ENCODE peak calls at places on chromosome 3, in eight cellular contexts. One of them, this sample, is unnamed.

GRCh38 chr3:183085634-183086390 is 13.5 kb downstream of the MCCC1 start:
- DNase-seq in cardiac muscle cell: peak
- DNase-seq in GM12865: peak
- DNase-seq in spleen: peak
- DNase-seq in brain microvascular endothelial cell: peak
- DNase-seq in neural progenitor cell: peak
- DNase-seq in keratinocyte: no peak
- DNase-seq in left lung: peak
- DNase-seq in this sample: peak

GRCh38 chr3:188358787-188359493 is 205.0 kb downstream of the LPP start:
- DNase-seq in GM12865: peak
- DNase-seq in keratinocyte: no peak
- DNase-seq in left lung: no peak
- DNase-seq in neural progenitor cell: no peak
- DNase-seq in brain microvascular endothelial cell: no peak
- DNase-seq in cardiac muscle cell: no peak
- DNase-seq in spleen: no peak
- DNase-seq in this sample: peak

GRCh38 chr3:131688370-131688769 is 185.6 kb upstream of the MRPL3 start:
- DNase-seq in GM12865: no peak
- DNase-seq in spleen: no peak
- DNase-seq in left lung: no peak
- DNase-seq in brain microvascular endothelial cell: no peak
- DNase-seq in keratinocyte: peak
- DNase-seq in cardiac muscle cell: no peak
- DNase-seq in neural progenitor cell: no peak
- DNase-seq in this sample: no peak

GRCh38 chr3:64648927-64649906 is 38.6 kb downstream of the ADAMTS9 start:
- DNase-seq in brain microvascular endothelial cell: no peak
- DNase-seq in GM12865: no peak
- DNase-seq in cardiac muscle cell: no peak
- DNase-seq in spleen: no peak
- DNase-seq in left lung: no peak
- DNase-seq in keratinocyte: no peak
- DNase-seq in neural progenitor cell: no peak
- DNase-seq in this sample: no peak

GRCh38 chr3:143644370-143645089 is 203.7 kb downstream of the SLC9A9 start:
- DNase-seq in keratinocyte: peak
- DNase-seq in neural progenitor cell: peak
- DNase-seq in left lung: peak
- DNase-seq in GM12865: peak
- DNase-seq in brain microvascular endothelial cell: peak
- DNase-seq in cardiac muscle cell: peak
- DNase-seq in spleen: no peak
- DNase-seq in this sample: peak

GRCh38 chr3:143192193-143192592 is 72.6 kb downstream of the CHST2 start:
- DNase-seq in cardiac muscle cell: no peak
- DNase-seq in left lung: no peak
- DNase-seq in neural progenitor cell: no peak
- DNase-seq in brain microvascular endothelial cell: no peak
- DNase-seq in spleen: no peak
- DNase-seq in keratinocyte: no peak
- DNase-seq in GM12865: no peak
- DNase-seq in this sample: no peak

GRCh38 chr3:56928379-56929068 is 126.8 kb upstream of the ARHGEF3 start:
- DNase-seq in left lung: no peak
- DNase-seq in spleen: no peak
- DNase-seq in cardiac muscle cell: no peak
- DNase-seq in brain microvascular endothelial cell: peak
- DNase-seq in neural progenitor cell: peak
- DNase-seq in GM12865: no peak
- DNase-seq in keratinocyte: no peak
- DNase-seq in this sample: peak

GRCh38 chr3:45199837-45200648 is 26.0 kb downstream of the TMEM158 start:
- DNase-seq in cardiac muscle cell: no peak
- DNase-seq in spleen: no peak
- DNase-seq in brain microvascular endothelial cell: peak
- DNase-seq in neural progenitor cell: no peak
- DNase-seq in keratinocyte: peak
- DNase-seq in left lung: no peak
- DNase-seq in GM12865: no peak
- DNase-seq in this sample: no peak

GRCh38 chr3:17030438-17030837 is 145.7 kb downstream of the PLCL2 start:
- DNase-seq in neural progenitor cell: no peak
- DNase-seq in cardiac muscle cell: no peak
- DNase-seq in spleen: no peak
- DNase-seq in GM12865: peak
- DNase-seq in keratinocyte: no peak
- DNase-seq in brain microvascular endothelial cell: no peak
- DNase-seq in left lung: no peak
- DNase-seq in this sample: no peak

GRCh38 chr3:98800401-98800800 is 37.3 kb downstream of the ST3GAL6 start:
- DNase-seq in keratinocyte: no peak
- DNase-seq in neural progenitor cell: no peak
- DNase-seq in brain microvascular endothelial cell: no peak
- DNase-seq in cardiac muscle cell: no peak
- DNase-seq in spleen: no peak
- DNase-seq in left lung: no peak
- DNase-seq in GM12865: no peak
- DNase-seq in this sample: no peak

GRCh38 chr3:21718161-21718765 is 32.7 kb downstream of the ZNF385D start:
- DNase-seq in spleen: no peak
- DNase-seq in keratinocyte: no peak
- DNase-seq in neural progenitor cell: no peak
- DNase-seq in left lung: no peak
- DNase-seq in cardiac muscle cell: no peak
- DNase-seq in brain microvascular endothelial cell: peak
- DNase-seq in GM12865: no peak
- DNase-seq in this sample: no peak

GRCh38 chr3:128317101-128317697 is 149.5 kb downstream of the DNAJB8 start:
- DNase-seq in spleen: no peak
- DNase-seq in GM12865: no peak
- DNase-seq in neural progenitor cell: no peak
- DNase-seq in cardiac muscle cell: no peak
- DNase-seq in keratinocyte: no peak
- DNase-seq in left lung: no peak
- DNase-seq in brain microvascular endothelial cell: no peak
- DNase-seq in this sample: no peak

GRCh38 chr3:53845103-53845880 is 927 bp downstream of the CHDH start:
- DNase-seq in GM12865: peak
- DNase-seq in left lung: no peak
- DNase-seq in neural progenitor cell: peak
- DNase-seq in spleen: no peak
- DNase-seq in brain microvascular endothelial cell: peak
- DNase-seq in keratinocyte: no peak
- DNase-seq in cardiac muscle cell: peak
- DNase-seq in this sample: no peak

GRCh38 chr3:35679409-35680080 is 40.2 kb downstream of the ARPP21 start:
- DNase-seq in spleen: no peak
- DNase-seq in brain microvascular endothelial cell: no peak
- DNase-seq in left lung: no peak
- DNase-seq in cardiac muscle cell: no peak
- DNase-seq in neural progenitor cell: no peak
- DNase-seq in keratinocyte: no peak
- DNase-seq in GM12865: no peak
- DNase-seq in this sample: no peak

GRCh38 chr3:37029516-37030163 is 36.3 kb downstream of the MLH1 start:
- DNase-seq in neural progenitor cell: no peak
- DNase-seq in left lung: no peak
- DNase-seq in spleen: no peak
- DNase-seq in keratinocyte: no peak
- DNase-seq in GM12865: no peak
- DNase-seq in brain microvascular endothelial cell: no peak
- DNase-seq in cardiac muscle cell: no peak
- DNase-seq in this sample: no peak

GRCh38 chr3:13018039-13018431 is 55.2 kb downstream of the IQSEC1 start:
- DNase-seq in spleen: peak
- DNase-seq in neural progenitor cell: peak
- DNase-seq in brain microvascular endothelial cell: no peak
- DNase-seq in left lung: no peak
- DNase-seq in keratinocyte: no peak
- DNase-seq in GM12865: no peak
- DNase-seq in cardiac muscle cell: no peak
- DNase-seq in this sample: no peak

GRCh38 chr3:115800489-115801080 is 177.3 kb downstream of the GAP43 start:
- DNase-seq in brain microvascular endothelial cell: peak
- DNase-seq in GM12865: no peak
- DNase-seq in cardiac muscle cell: no peak
- DNase-seq in neural progenitor cell: no peak
- DNase-seq in spleen: no peak
- DNase-seq in keratinocyte: no peak
- DNase-seq in left lung: no peak
- DNase-seq in this sample: no peak

GRCh38 chr3:115804722-115805121 is 181.4 kb downstream of the GAP43 start:
- DNase-seq in neural progenitor cell: no peak
- DNase-seq in keratinocyte: no peak
- DNase-seq in cardiac muscle cell: no peak
- DNase-seq in GM12865: no peak
- DNase-seq in brain microvascular endothelial cell: peak
- DNase-seq in left lung: no peak
- DNase-seq in spleen: no peak
- DNase-seq in this sample: no peak

GRCh38 chr3:115803661-115804060 is 180.4 kb downstream of the GAP43 start:
- DNase-seq in cardiac muscle cell: no peak
- DNase-seq in GM12865: no peak
- DNase-seq in neural progenitor cell: no peak
- DNase-seq in spleen: no peak
- DNase-seq in keratinocyte: no peak
- DNase-seq in brain microvascular endothelial cell: no peak
- DNase-seq in left lung: no peak
- DNase-seq in this sample: no peak

GRCh38 chr3:115806501-115806900 is 183.2 kb downstream of the GAP43 start:
- DNase-seq in GM12865: no peak
- DNase-seq in neural progenitor cell: no peak
- DNase-seq in brain microvascular endothelial cell: peak
- DNase-seq in cardiac muscle cell: no peak
- DNase-seq in left lung: no peak
- DNase-seq in spleen: no peak
- DNase-seq in keratinocyte: no peak
- DNase-seq in this sample: no peak

DNA sequence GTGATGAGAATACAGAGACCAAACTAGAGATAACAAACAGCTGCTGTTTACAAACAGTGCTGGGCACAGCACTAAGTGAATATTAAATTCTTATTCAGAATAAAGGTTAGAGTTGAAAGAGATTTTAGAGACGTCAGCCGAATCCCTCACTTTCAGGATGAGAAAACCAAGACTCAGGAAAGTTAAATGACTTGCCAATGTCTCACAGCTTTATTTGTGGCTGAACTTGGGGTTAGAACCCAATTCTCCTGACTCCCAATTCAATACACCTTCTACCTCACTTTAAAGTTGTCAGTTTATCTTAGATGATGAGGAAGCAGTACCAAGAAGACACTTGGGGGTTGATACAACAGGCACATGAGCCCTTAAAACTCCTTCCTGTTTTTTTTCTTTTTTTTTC is 180.9 kb downstream of the GAP43 start:
- DNase-seq in left lung: no peak
- DNase-seq in GM12865: no peak
- DNase-seq in keratinocyte: no peak
- DNase-seq in spleen: no peak
- DNase-seq in brain microvascular endothelial cell: no peak
- DNase-seq in neural progenitor cell: no peak
- DNase-seq in cardiac muscle cell: no peak
- DNase-seq in this sample: no peak
- H3K4me3 ChIP-seq in left lung: no peak
- H3K4me3 ChIP-seq in GM12865: no peak
- H3K4me3 ChIP-seq in keratinocyte: no peak
- H3K4me3 ChIP-seq in spleen: no peak
- H3K4me3 ChIP-seq in brain microvascular endothelial cell: no peak
- H3K4me3 ChIP-seq in neural progenitor cell: no peak
- H3K4me3 ChIP-seq in cardiac muscle cell: no peak
- H3K4me3 ChIP-seq in this sample: no peak

DNA sequence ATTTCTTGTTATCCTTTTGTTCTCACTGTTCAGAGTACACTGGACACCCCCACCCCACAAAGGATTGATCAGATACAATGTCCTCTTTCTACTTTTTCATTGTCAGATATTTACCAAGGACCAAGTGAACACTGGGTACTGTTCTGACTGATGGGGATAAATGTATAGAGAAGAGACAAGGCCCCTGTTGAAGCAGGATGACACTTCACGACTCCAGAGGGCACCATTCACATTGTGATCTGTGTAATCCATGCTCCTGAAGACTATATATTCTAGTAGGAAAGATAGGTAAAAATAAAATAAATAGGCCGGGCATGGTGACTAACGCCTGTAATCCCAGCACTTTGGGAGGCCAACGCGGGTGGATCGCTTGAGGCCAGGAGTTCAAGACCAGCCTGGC is 7.2 kb upstream of the CRYGS start:
- DNase-seq in keratinocyte: no peak
- DNase-seq in neural progenitor cell: no peak
- DNase-seq in spleen: no peak
- DNase-seq in GM12865: no peak
- DNase-seq in brain microvascular endothelial cell: no peak
- DNase-seq in left lung: no peak
- DNase-seq in cardiac muscle cell: no peak
- DNase-seq in this sample: no peak
- TF ChIP-seq CTCF in keratinocyte: peak
- TF ChIP-seq CTCF in neural progenitor cell: no peak
- TF ChIP-seq CTCF in spleen: no peak
- TF ChIP-seq CTCF in GM12865: no peak
- TF ChIP-seq CTCF in brain microvascular endothelial cell: no peak
- TF ChIP-seq CTCF in left lung: no peak
- TF ChIP-seq CTCF in cardiac muscle cell: no peak
- TF ChIP-seq CTCF in this sample: no peak

DNA sequence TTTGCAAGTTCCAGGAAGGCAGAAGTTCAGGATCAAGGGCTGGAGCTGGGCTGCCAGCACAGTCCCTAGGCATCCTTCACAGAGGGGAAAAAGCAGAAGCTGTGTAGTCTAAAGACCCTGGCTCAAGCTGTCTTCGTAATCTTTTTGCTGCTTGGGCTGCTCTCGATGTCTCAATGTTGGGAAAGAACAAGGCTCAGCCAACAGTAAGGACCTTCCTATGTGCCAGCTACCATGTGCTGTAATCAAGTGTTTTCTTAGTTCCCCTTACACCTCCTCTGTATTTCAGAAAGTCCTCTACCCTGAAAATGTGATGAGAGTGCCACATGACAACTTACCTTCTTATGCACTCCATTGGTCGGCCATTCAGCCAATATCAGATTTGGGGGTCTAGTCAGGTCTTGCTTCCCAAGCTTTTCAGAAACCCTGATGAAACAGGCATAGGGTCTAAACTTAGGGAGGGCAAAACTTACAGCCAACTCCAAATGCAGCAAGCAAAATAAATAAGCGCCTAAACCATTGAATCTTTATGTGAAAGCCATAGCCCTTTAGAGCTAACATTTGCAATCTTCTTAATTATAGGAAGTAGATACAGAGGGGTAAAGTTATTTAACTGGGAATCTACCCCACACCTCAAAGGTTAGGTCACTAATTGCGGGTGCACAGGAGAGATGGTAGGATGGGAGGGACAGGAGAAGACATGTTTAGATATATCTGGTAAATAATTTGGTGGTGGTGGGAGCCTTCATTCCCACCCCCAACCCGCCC is 1.2 kb upstream of the EDEM1 start:
- DNase-seq in keratinocyte: no peak
- DNase-seq in neural progenitor cell: no peak
- DNase-seq in spleen: no peak
- DNase-seq in GM12865: peak
- DNase-seq in brain microvascular endothelial cell: no peak
- DNase-seq in cardiac muscle cell: no peak
- DNase-seq in left lung: no peak
- DNase-seq in this sample: peak
- H3K4me3 ChIP-seq in keratinocyte: peak
- H3K4me3 ChIP-seq in neural progenitor cell: peak
- H3K4me3 ChIP-seq in spleen: no peak
- H3K4me3 ChIP-seq in GM12865: peak
- H3K4me3 ChIP-seq in brain microvascular endothelial cell: peak
- H3K4me3 ChIP-seq in cardiac muscle cell: peak
- H3K4me3 ChIP-seq in left lung: peak
- H3K4me3 ChIP-seq in this sample: peak

GRCh38 chr3:159763466-159764210 is 225.0 kb upstream of the IL12A start:
- DNase-seq in spleen: peak
- DNase-seq in neural progenitor cell: peak
- DNase-seq in keratinocyte: no peak
- DNase-seq in brain microvascular endothelial cell: peak
- DNase-seq in left lung: peak
- DNase-seq in cardiac muscle cell: peak
- DNase-seq in GM12865: peak
- DNase-seq in this sample: no peak
- TF ChIP-seq CTCF in spleen: no peak
- TF ChIP-seq CTCF in neural progenitor cell: peak
- TF ChIP-seq CTCF in keratinocyte: peak
- TF ChIP-seq CTCF in brain microvascular endothelial cell: peak
- TF ChIP-seq CTCF in left lung: no peak
- TF ChIP-seq CTCF in cardiac muscle cell: peak
- TF ChIP-seq CTCF in GM12865: no peak
- TF ChIP-seq CTCF in this sample: no peak